ENCODE peak calls at places on chromosomes 11 and 22, in seven cellular contexts. A, N, Z, F, B, J and M are unnamed samples.
A peak's percentile ranks its signal among the peaks of the same experiment; 100 is the strongest.

GRCh38 chr11:129412501-129412900 is 36.9 kb downstream of the BARX2 start:
- DNase-seq in A (no peak), N (no peak), Z (no peak), F (no peak), B (no peak), J (no peak), M (no peak)

GRCh38 chr11:112620621-112621394 is 340.4 kb upstream of the NCAM1 start:
- DNase-seq in A (no peak), N (no peak), Z (no peak), F (peak; percentile 45), B (no peak), J (no peak), M (no peak)

GRCh38 chr22:27329966-27330645 is 471.4 kb downstream of the MN1 start:
- DNase-seq in A (no peak), N (no peak), Z (no peak), F (no peak), B (no peak), J (no peak), M (no peak)

GRCh38 chr22:44595841-44596341 is 97.9 kb upstream of the RTL6 start:
- DNase-seq in A (no peak), N (no peak), Z (peak; percentile 44), F (peak; percentile 60), B (no peak), J (no peak), M (no peak)

GRCh38 chr22:25815561-25815960 is 73.6 kb downstream of the MYO18B start:
- DNase-seq in A (no peak), N (no peak), Z (no peak), F (no peak), B (no peak), J (no peak), M (no peak)

GRCh38 chr11:123251656-123252344 is 56.8 kb upstream of the CLMP start:
- DNase-seq in A (no peak), N (no peak), Z (no peak), F (no peak), B (no peak), J (peak; percentile 49), M (no peak)

GRCh38 chr11:26332572-26332915 is 614 bp downstream of the ANO3 start:
- DNase-seq in A (no peak), N (no peak), Z (no peak), F (peak; percentile 10), B (no peak), J (no peak), M (no peak)

GRCh38 chr11:72812604-72812967 is 1.6 kb upstream of the ATG16L2 start:
- DNase-seq in A (no peak), N (no peak), Z (no peak), F (no peak), B (no peak), J (no peak), M (no peak)

DNA sequence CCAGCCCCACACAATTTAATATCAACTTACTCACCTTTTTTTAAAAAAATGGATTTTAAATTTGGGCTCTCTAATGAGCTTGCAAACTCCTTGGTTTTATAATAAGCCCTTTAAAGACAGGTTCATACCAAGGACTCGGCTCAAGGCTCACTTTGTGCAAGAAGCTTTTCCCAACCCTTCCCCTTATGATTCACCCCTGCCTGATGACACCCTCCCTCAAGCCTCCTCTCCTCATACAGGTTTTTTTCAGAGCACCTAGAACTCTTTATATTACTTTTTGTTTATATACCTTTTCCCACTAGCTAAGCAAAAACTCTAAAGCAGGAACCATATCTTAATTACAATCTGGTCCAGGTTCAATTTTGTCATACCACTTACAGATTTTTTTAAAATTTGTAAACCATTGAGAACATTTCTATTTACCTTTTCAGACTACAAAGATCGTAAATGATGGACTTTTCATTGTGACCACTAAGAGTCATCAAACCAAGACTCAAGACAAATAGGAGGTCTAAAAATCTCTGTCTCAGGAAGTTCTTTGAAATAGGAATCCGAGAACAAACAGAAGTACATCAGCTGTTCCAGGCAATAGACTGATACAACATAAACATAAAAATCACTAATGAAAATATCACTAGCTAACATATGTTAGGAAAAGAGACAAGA is 13.1 kb upstream of the EXPH5 start:
- DNase-seq in A (no peak), N (no peak), Z (no peak), F (peak; percentile 37), B (no peak), J (no peak), M (no peak)
- H3K27ac ChIP-seq in A (no peak overlapping the region), N (no peak overlapping the region), Z (no peak overlapping the region), F (no peak overlapping the region), B (no peak overlapping the region), J (no peak overlapping the region), M (peak overlapping the region; percentile 46)

DNA sequence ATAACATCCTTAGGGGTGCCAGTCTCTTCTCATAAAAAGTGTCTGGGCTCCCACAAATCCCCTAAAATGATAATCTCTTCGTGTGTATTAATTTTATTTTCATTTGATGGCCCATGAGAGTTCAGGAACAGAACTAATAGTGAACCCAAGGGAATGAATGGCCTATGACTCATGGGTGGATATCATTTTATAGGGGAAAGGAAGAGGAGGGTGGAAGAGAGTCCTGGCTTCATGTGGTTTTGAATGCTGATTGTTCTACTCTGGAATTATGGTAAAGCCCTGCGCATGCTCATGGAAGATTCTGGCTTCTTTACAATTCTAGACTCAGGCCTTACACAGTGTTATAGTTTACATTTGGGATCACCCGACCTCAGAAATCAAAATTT is 35.3 kb downstream of the MAML2 start:
- DNase-seq in A (peak; percentile 84), N (no peak), Z (no peak), F (peak; percentile 93), B (no peak), J (no peak), M (no peak)
- H3K27ac ChIP-seq in A (peak overlapping the region; percentile 91), N (peak overlapping the region; percentile 97), Z (peak overlapping the region; percentile 100), F (peak overlapping the region; percentile 98), B (no peak overlapping the region), J (peak overlapping the region; percentile 74), M (peak overlapping the region; percentile 87)

GRCh38 chr22:39913886-39914285 is 13.0 kb downstream of the GRAP2 start:
- DNase-seq in A (no peak), N (no peak), Z (peak; percentile 21), F (no peak), B (no peak), J (no peak), M (no peak)
- H3K27ac ChIP-seq in A (no peak overlapping the region), N (no peak overlapping the region), Z (no peak overlapping the region), F (no peak overlapping the region), B (peak overlapping the region; percentile 6), J (no peak overlapping the region), M (peak overlapping the region; percentile 17)

GRCh38 chr11:3139481-3140290 is 25.4 kb downstream of the OSBPL5 start:
- DNase-seq in A (no peak), N (no peak), Z (no peak), F (no peak), B (no peak), J (no peak), M (no peak)
- H3K27ac ChIP-seq in A (no peak overlapping the region), N (no peak overlapping the region), Z (no peak overlapping the region), F (no peak overlapping the region), B (no peak overlapping the region), J (no peak overlapping the region), M (no peak overlapping the region)

DNA sequence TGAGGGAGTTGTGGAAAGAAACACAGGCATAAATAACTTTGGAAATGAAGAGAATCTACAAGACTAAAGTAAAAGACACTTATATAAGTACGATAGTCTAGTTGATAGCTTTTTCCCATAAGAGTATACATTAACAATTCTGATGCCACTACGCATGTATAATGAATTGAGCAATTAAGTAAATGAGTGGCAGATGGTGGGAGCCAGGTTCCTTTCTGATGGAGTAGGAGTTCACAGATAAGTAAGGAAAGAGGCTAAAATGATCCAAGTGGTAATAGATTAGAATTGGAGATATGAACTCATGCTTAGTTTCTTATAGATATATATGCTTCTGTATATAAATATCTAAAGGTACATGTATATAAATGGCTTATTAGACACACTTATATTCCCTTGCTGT is 368.3 kb downstream of the FAM181B start:
- DNase-seq in A (no peak), N (no peak), Z (no peak), F (no peak), B (no peak), J (no peak), M (no peak)
- H3K27ac ChIP-seq in A (no peak overlapping the region), N (no peak overlapping the region), Z (no peak overlapping the region), F (no peak overlapping the region), B (no peak overlapping the region), J (no peak overlapping the region), M (no peak overlapping the region)